ENCODE peak calls at places on chromosomes 2 and 18, in six cellular contexts. W is stimulated activated CD4-positive, alpha-beta T cell treated with anti-CD3 and anti-CD28 coated beads, Interleukin-2, amount 100 ng/mL, for 48 hours; R is occipital lobe; C is aorta; T is AG20443; Z is CD8-positive, alpha-beta T cell. Q is an unnamed sample.

GRCh38 chr2:101696272-101697123 is 1.0 kb upstream of the MAP4K4 start:
- DNase-seq in W (no peak), R (no peak), C (no peak), T (peak), Z (peak), Q (peak)

GRCh38 chr18:70672581-70672980 is 383.7 kb downstream of the SOCS6 start:
- DNase-seq in W (no peak), R (no peak), C (no peak), T (no peak), Z (peak), Q (no peak)

GRCh38 chr2:39338502-39338901 is 94.7 kb upstream of the CDKL4 start:
- DNase-seq in W (no peak), R (no peak), C (no peak), T (no peak), Z (no peak), Q (no peak)

GRCh38 chr2:50963734-50964133 is 68.2 kb downstream of the NRXN1 start:
- DNase-seq in W (no peak), R (no peak), C (no peak), T (no peak), Z (no peak), Q (no peak)

GRCh38 chr18:26089247-26090129 is 925 bp downstream of the SS18 start:
- DNase-seq in W (peak), R (peak), C (no peak), T (peak), Z (peak), Q (no peak)

GRCh38 chr2:230900336-230900995 is 24.6 kb downstream of the GPR55 start:
- DNase-seq in W (no peak), R (no peak), C (peak), T (no peak), Z (no peak), Q (no peak)

GRCh38 chr18:70332694-70333093 is 43.8 kb downstream of the SOCS6 start:
- DNase-seq in W (no peak), R (no peak), C (no peak), T (peak), Z (no peak), Q (no peak)

GRCh38 chr2:98869868-98870267 is 66.2 kb downstream of the CRACDL start:
- DNase-seq in W (no peak), R (no peak), C (no peak), T (no peak), Z (no peak), Q (peak)

GRCh38 chr18:11327656-11328055 is 178.3 kb upstream of the PIEZO2 start:
- DNase-seq in W (no peak), R (no peak), C (no peak), T (no peak), Z (no peak), Q (no peak)

GRCh38 chr2:162074937-162075688 is 1.1 kb upstream of the DPP4 start:
- DNase-seq in W (no peak), R (no peak), C (no peak), T (peak), Z (no peak), Q (no peak)

GRCh38 chr2:160372585-160372984 is 121.0 kb downstream of the RBMS1 start:
- DNase-seq in W (no peak), R (no peak), C (no peak), T (no peak), Z (no peak), Q (no peak)

GRCh38 chr2:17646838-17647701 is 106.5 kb downstream of the SMC6 start:
- DNase-seq in W (no peak), R (no peak), C (no peak), T (no peak), Z (no peak), Q (no peak)

GRCh38 chr18:78638889-78639596 is 340.6 kb upstream of the SALL3 start:
- DNase-seq in W (no peak), R (no peak), C (no peak), T (no peak), Z (no peak), Q (no peak)

GRCh38 chr2:199457147-199458016 is at the start of gene SATB2:
- DNase-seq in W (no peak), R (peak), C (peak), T (peak), Z (peak), Q (no peak)

GRCh38 chr2:151237422-151238012 is 24.1 kb downstream of the RBM43 start:
- DNase-seq in W (no peak), R (no peak), C (no peak), T (no peak), Z (no peak), Q (no peak)

GRCh38 chr18:51076503-51076902 is 46.5 kb downstream of the SMAD4 start:
- DNase-seq in W (no peak), R (no peak), C (no peak), T (no peak), Z (no peak), Q (no peak)

GRCh38 chr2:181103659-181104058 is 123.3 kb downstream of the UBE2E3 start:
- DNase-seq in W (no peak), R (no peak), C (no peak), T (no peak), Z (no peak), Q (no peak)

GRCh38 chr2:134271758-134272157 is 17.9 kb downstream of the MGAT5 start:
- DNase-seq in W (no peak), R (no peak), C (no peak), T (no peak), Z (no peak), Q (no peak)

GRCh38 chr2:217573565-217573964 is 429.2 kb downstream of the TNS1 start:
- DNase-seq in W (no peak), R (no peak), C (no peak), T (peak), Z (no peak), Q (no peak)

GRCh38 chr2:69026026-69026425 is 13.0 kb downstream of the ANTXR1 start:
- DNase-seq in W (no peak), R (no peak), C (no peak), T (no peak), Z (no peak), Q (peak)

GRCh38 chr18:47260138-47260923 is 8.9 kb upstream of the SKOR2 start:
- DNase-seq in W (no peak), R (no peak), C (no peak), T (peak), Z (no peak), Q (peak)

GRCh38 chr2:54836477-54836876 is 113.0 kb downstream of the EML6 start:
- DNase-seq in W (no peak), R (no peak), C (no peak), T (no peak), Z (no peak), Q (no peak)

Q was measured in body of pancreas.